ENCODE peak calls at places on chromosomes 7 and 10, in eight cellular contexts. Y, C, X, K, L, F, B and S are unnamed samples.

GRCh38 chr7:37694208-37695080 is 10.9 kb downstream of the GPR141 start:
- DNase-seq in C (peak), F (no peak), L (no peak), B (peak), X (no peak), K (no peak), Y (no peak), S (no peak)

GRCh38 chr7:91327341-91327740 is 63.1 kb downstream of the FZD1 start:
- DNase-seq in X (no peak), L (no peak), K (no peak), Y (no peak), B (no peak), F (no peak), C (no peak), S (no peak)

GRCh38 chr10:60878224-60878623 is 65.8 kb downstream of the RHOBTB1 start:
- DNase-seq in L (no peak), X (no peak), K (no peak), C (no peak), B (no peak), F (peak), Y (no peak), S (no peak)

GRCh38 chr7:104973909-104974415 is 40.0 kb upstream of the KMT2E start:
- DNase-seq in F (peak), B (no peak), L (peak), Y (no peak), C (no peak), K (peak), X (no peak), S (no peak)

GRCh38 chr10:31694929-31695837 is 233.4 kb downstream of the ARHGAP12 start:
- DNase-seq in C (no peak), B (no peak), K (no peak), L (no peak), F (no peak), Y (no peak), X (no peak), S (no peak)

GRCh38 chr7:139914306-139914747 is 85.3 kb downstream of the TBXAS1 start:
- DNase-seq in B (no peak), X (no peak), C (no peak), F (no peak), K (peak), Y (no peak), L (peak), S (no peak)

GRCh38 chr10:97034301-97034700 is 151.5 kb downstream of the SLIT1 start:
- DNase-seq in Y (no peak), L (no peak), K (no peak), F (no peak), B (no peak), C (no peak), X (no peak), S (no peak)

GRCh38 chr10:21334891-21335696 is 190.4 kb downstream of the SKIDA1 start:
- DNase-seq in X (no peak), Y (no peak), C (no peak), F (peak), B (no peak), L (peak), K (peak), S (peak)

GRCh38 chr7:70238171-70238575 is 639.9 kb downstream of the AUTS2 start:
- DNase-seq in K (no peak), B (no peak), Y (no peak), L (no peak), C (peak), X (peak), F (no peak), S (no peak)

GRCh38 chr10:14736600-14737081 is 38.1 kb downstream of the FAM107B start:
- DNase-seq in X (no peak), C (peak), Y (no peak), K (peak), L (no peak), B (peak), F (no peak), S (no peak)

GRCh38 chr7:33903770-33904679 is 1.3 kb upstream of the BMPER start:
- DNase-seq in C (peak), Y (peak), F (peak), X (peak), L (peak), B (peak), K (no peak), S (no peak)

GRCh38 chr10:14032406-14032998 is 298.2 kb downstream of the FRMD4A start:
- DNase-seq in C (peak), B (peak), Y (peak), L (peak), F (no peak), X (peak), K (peak), S (no peak)

GRCh38 chr10:118007773-118008172 is 39.0 kb downstream of the RAB11FIP2 start:
- DNase-seq in X (no peak), F (no peak), C (no peak), L (peak), K (no peak), B (no peak), Y (no peak), S (no peak)

GRCh38 chr10:109894516-109894915 is 28.8 kb downstream of the XPNPEP1 start:
- DNase-seq in C (no peak), Y (peak), L (peak), K (peak), B (no peak), X (no peak), F (peak), S (no peak)

GRCh38 chr7:25894002-25894901 is 257.7 kb upstream of the NFE2L3 start:
- DNase-seq in C (peak), B (peak), Y (peak), F (peak), K (no peak), X (peak), L (no peak), S (no peak)

GRCh38 chr7:157691521-157692155 is 354.8 kb downstream of the DNAJB6 start:
- DNase-seq in X (peak), B (no peak), K (no peak), C (peak), F (no peak), L (peak), Y (peak), S (no peak)

GRCh38 chr7:67375427-67375826 is 378.8 kb downstream of the TYW1 start:
- DNase-seq in K (no peak), C (no peak), Y (no peak), F (no peak), X (no peak), L (no peak), B (no peak), S (no peak)

DNA sequence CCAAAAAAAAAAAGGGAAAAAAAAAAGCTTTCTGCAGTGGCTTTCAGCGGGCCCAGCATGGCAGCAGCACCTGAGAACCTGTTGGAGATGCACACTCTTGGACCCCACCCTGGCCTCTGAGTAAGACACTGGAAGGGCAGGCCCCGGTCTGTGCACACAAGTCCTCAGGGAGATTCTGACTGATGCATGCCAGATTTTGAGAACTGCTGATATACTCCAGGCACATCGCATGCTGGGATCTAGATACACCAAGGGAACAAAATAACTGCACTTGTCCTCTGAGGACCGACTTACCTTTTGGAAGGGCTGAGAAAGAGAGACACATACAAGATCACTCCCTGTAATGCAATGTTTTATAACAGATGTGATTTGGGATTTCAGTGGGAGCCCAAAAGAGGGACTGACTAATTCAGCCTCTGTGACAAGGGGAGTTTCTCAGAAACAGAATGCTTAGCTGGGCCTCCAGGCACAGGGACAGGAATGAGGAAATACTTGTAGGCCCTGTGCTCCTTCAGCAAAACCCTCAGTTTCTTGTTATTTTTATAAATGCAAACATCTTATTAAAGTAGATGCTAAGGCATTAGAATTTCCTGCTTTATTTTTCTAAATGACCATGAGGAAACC is 8.2 kb downstream of the EGFR start:
- DNase-seq in K (no peak), C (no peak), F (peak), Y (no peak), B (no peak), X (no peak), L (no peak), S (peak)
- H2AFZ ChIP-seq in K (no peak), C (no peak), F (no peak), Y (no peak), B (no peak), X (no peak), L (no peak), S (no peak)

GRCh38 chr7:142669074-142669654 is 80.1 kb upstream of the PRSS1 start:
- DNase-seq in Y (no peak), F (peak), B (peak), C (peak), L (peak), K (no peak), X (peak), S (no peak)
- TF ChIP-seq CTCF in Y (peak), F (peak), B (peak), C (peak), L (peak), K (peak), X (peak), S (peak)

DNA sequence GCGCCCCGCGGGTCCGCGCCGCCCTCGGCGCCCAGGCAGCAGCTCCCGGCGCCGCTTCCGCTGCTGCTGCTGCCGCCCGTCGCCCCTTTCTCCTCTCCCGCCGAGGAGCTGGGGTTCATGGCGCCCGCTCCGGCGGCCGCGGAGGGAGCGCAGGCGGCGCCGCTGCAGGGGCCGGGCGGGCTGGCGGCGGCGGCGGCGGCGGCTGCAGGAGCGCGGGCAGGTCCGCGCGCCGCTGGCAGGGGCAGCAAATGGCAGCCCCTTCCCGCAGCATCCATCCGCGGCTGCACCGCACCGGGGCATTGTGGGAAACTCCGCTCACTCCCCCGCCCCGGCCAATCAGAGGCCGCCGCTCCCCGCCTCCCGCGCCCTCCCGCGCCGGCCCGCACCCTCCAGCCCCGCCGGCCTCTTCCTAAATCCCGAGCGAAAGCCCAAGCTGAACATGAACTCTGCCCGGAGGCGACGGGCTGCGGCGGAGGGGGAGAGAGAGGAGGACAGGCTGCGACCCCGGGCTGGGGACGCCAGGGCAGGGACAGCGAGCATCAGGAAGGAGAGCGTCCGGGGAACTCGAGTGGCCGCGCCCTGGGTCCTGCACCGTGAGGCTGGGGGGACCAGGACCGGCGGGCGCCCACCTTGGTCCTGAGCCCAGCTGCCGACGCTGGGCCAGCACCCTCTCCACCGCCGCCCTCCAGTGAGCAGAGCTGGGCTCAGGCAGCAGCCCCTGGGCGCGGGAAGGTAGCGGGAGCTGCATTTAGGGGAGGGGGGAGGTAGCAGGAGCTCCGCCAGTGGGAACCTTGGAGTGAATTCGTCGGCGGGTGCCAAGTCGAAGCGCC is at the start of gene DGKI:
- DNase-seq in X (peak), K (no peak), C (peak), F (no peak), Y (peak), L (no peak), B (peak), S (no peak)
- H2AFZ ChIP-seq in X (peak), K (peak), C (peak), F (peak), Y (no peak), L (no peak), B (peak), S (no peak)

DNA sequence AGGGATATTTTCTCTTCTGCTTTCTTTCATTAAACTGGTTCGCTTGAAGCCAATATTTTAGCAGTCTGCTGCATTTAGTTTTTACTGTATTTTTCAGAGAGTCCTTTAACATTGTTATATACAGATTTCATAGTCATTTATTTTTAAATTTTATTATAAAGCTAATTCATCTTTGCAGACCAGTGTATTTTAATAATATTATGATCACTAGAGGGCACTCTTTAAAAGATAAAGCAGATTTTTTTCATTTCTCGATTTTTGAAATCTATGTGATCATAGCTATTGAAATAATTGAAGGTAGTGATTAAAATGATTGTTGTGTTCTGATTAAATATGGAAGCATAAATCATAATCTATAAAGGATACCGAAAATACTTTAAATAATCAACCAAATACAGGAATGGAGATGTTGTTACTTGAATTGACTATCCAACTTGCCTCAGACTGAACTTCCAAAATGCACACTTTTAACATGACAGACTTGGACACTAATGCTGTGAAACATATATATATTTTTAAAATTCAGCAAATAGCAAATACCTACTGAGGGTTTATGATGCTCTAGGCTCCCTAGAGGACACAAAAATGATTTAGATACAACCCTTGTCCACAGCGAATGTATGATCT is 35.2 kb downstream of the ST7 start:
- DNase-seq in K (no peak), L (peak), B (no peak), Y (no peak), C (no peak), X (peak), F (no peak), S (no peak)
- TF ChIP-seq CTCF in K (no peak), L (no peak), B (no peak), Y (peak), C (peak), X (peak), F (peak), S (peak)

GRCh38 chr7:14104861-14105260 is 115.4 kb upstream of the ETV1 start:
- DNase-seq in K (no peak), F (no peak), Y (no peak), L (no peak), C (peak), X (no peak), B (no peak), S (no peak)
- H2AFZ ChIP-seq in K (peak), F (no peak), Y (no peak), L (no peak), C (peak), X (no peak), B (peak), S (no peak)

GRCh38 chr7:29091121-29091601 is 55.2 kb downstream of the CPVL start:
- DNase-seq in L (no peak), F (no peak), K (no peak), C (peak), X (peak), B (peak), Y (no peak), S (no peak)
- TF ChIP-seq CTCF in L (no peak), F (no peak), K (no peak), C (no peak), X (no peak), B (no peak), Y (no peak), S (no peak)

DNA sequence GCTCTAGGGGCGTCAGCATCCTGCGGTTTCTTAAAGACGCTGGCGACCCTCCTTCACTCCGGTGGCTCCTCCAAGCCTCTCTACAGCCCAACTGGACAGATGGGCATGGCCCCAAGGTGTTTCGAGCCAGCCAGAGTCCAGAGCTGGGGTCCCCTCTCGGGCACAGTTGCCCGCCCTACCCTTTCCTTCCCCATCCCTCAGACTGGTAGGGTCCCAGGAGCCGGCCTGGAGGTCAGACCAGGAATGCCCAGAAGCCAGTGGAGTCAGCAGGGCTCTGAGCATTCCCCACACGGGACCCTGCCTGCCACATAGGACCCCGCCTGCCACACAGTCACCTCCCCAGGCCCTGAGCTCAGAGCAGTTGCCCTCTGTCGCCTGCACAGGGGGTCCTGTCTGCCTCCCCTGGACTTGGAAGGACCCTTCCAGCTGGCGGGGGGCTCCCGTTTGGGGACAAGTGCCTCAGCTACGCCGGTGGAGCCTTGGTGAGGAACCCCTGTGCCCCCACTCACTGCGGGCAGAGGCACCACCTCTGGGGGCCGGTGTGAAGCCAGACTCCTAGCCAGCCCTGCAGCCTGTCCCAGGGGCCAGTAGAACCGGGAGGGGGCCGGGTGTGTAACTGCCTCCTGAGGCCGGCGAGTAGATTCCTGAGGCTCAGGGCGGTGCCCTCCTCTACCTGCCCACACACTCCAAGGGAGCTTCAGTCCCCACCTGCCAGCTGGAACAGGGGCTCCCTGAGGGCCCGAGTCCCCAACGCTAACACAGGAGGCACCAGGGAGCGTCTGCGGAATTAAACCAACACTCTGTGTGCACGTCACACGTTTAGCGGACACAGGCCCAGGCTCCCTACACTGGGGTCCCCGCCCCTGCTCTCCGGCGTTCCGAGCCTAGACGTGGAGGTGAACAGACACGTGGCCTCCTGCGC is 19.4 kb upstream of the PDGFA start:
- DNase-seq in Y (no peak), L (no peak), C (no peak), K (no peak), B (peak), F (peak), X (no peak), S (peak)
- H2AFZ ChIP-seq in Y (no peak), L (no peak), C (no peak), K (no peak), B (no peak), F (no peak), X (peak), S (peak)

DNA sequence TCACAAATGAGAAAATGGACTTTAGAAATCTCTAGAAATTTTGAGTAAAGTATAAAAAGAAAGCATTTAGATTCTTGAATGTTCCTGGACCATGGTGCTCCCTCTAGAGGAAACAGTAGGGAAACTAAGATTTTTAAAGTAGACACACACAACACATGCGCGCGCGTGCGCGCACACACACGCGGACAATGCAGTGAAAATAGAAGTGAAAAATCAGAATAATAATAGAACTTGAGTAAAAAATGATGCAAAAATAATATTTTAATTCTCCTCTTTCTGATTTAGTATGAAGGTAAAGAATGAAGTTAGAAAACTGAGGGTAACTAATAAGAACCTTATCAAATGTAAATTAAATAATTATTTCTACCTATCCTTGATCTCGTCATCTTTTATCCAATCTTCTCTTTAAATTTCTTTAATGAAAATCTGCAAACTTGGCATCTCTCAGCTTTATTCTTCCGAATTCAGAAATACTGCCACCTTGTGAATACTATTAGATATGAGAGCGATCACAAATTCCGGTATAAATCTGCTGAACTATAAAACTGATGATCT is 117.0 kb upstream of the AMPH start:
- DNase-seq in X (peak), Y (no peak), B (peak), F (no peak), C (peak), K (no peak), L (no peak), S (no peak)
- TF ChIP-seq CTCF in X (peak), Y (peak), B (peak), F (peak), C (peak), K (peak), L (no peak), S (peak)

GRCh38 chr10:126170367-126170766 is 217.9 kb downstream of the ADAM12 start:
- DNase-seq in C (no peak), L (no peak), K (no peak), X (no peak), F (no peak), Y (no peak), B (no peak), S (no peak)
- H2AFZ ChIP-seq in C (no peak), L (no peak), K (no peak), X (no peak), F (no peak), Y (no peak), B (peak), S (no peak)

DNA sequence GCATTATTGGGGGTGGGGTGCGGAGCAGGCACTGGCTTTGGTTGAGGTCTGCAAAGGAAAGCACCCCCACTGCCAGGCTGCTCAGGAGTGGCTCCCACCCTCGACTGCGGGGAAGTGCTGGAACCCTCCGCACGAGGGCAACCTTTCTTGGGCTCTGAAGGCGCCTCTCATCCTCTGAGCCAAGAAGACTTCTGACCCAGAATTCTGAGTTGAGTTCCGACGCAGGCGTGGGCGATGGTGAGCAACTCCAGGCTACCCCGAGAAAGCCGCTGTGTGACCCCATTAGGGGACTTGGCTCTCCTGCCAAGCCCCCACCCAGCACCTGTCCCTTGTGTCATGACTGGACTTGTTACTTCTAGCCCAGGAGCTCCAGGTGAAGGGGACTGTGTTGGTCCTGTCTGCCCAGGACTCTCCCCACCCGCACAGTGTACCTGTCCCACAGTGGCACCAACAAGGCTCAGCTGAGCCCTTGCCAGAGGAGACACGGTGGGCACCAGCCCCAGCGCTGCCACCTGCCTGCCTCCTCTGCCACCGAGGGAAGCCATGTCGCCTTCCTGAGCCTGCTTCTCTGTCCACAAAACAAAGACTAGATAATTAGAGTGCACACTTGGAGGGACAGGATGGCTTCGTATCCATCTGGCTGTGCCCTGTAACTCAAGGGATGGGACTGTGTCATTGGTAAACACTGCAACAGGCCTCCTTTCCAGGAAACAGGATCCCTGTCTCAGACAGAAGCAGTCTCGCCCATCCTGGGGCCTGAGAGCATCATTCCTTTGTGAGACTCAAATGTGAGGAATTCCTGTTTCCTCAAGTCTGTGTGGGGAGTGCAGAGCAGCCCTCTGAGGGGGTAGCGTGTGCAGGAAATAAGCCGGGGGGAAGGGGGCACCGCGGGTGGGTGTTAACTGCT is 128.8 kb downstream of the LHPP start:
- DNase-seq in B (no peak), K (no peak), L (no peak), F (peak), Y (no peak), X (no peak), C (no peak), S (no peak)
- TF ChIP-seq CTCF in B (no peak), K (no peak), L (no peak), F (no peak), Y (no peak), X (no peak), C (no peak), S (no peak)